ENCODE peak calls at places on chromosome 3, in six cellular contexts. S is GM13977, K is choroid plexus epithelial cell, O is heart left ventricle, Q is neural progenitor cell, E is type B pancreatic cell. D is an unnamed sample.

GRCh38 chr3:72960812-72961518 is 35.6 kb upstream of the PPP4R2 start:
- DNase-seq in O (peak), Q (no peak), E (no peak), S (no peak), K (peak), D (no peak)

GRCh38 chr3:180325533-180325932 is 276.4 kb upstream of the TTC14 start:
- DNase-seq in O (no peak), E (no peak), Q (no peak), S (no peak), K (no peak), D (no peak)

GRCh38 chr3:193157051-193157450 is 84.0 kb upstream of the PLAAT1 start:
- DNase-seq in E (no peak), K (no peak), Q (no peak), S (no peak), O (no peak), D (no peak)

GRCh38 chr3:159128628-159129027 is 326.8 kb downstream of the MFSD1 start:
- DNase-seq in Q (no peak), O (no peak), S (no peak), K (peak), E (no peak), D (no peak)

GRCh38 chr3:59482684-59483083 is 432.9 kb upstream of the CFAP20DC start:
- DNase-seq in E (no peak), O (no peak), Q (no peak), S (no peak), K (no peak), D (no peak)

GRCh38 chr3:21054064-21054463 is 696.9 kb downstream of the ZNF385D start:
- DNase-seq in S (no peak), E (no peak), O (no peak), K (no peak), Q (no peak), D (no peak)

GRCh38 chr3:159416854-159417253 is 571.8 kb upstream of the IL12A start:
- DNase-seq in Q (peak), E (no peak), S (no peak), O (peak), K (peak), D (no peak)

GRCh38 chr3:187942658-187943241 is 197.5 kb upstream of the BCL6 start:
- DNase-seq in K (no peak), Q (no peak), O (no peak), E (no peak), S (no peak), D (no peak)

GRCh38 chr3:70840106-70840870 is 527.9 kb upstream of the MDFIC2 start:
- DNase-seq in K (no peak), O (no peak), S (no peak), Q (peak), E (no peak), D (no peak)

GRCh38 chr3:70989174-70989573 is 594.4 kb downstream of the FOXP1 start:
- DNase-seq in S (no peak), Q (no peak), O (no peak), K (peak), E (no peak), D (no peak)

GRCh38 chr3:66362541-66362941 is 138.3 kb downstream of the LRIG1 start:
- DNase-seq in K (peak), Q (no peak), O (no peak), S (no peak), E (no peak), D (no peak)

GRCh38 chr3:47428585-47429145 is 47.1 kb downstream of the SCAP start:
- DNase-seq in Q (no peak), K (no peak), E (no peak), S (no peak), O (no peak), D (no peak)

GRCh38 chr3:108629974-108630373 is 40.5 kb downstream of the DZIP3 start:
- DNase-seq in Q (no peak), K (no peak), S (no peak), O (no peak), E (no peak), D (no peak)

GRCh38 chr3:46380471-46381215 is 9.9 kb downstream of the CCR5 start:
- DNase-seq in Q (no peak), S (no peak), E (no peak), O (no peak), K (peak), D (no peak)

GRCh38 chr3:46852839-46853355 is 10.3 kb downstream of the MYL3 start:
- DNase-seq in K (no peak), E (peak), O (peak), S (no peak), Q (no peak), D (no peak)

GRCh38 chr3:3101660-3102458 is 8.3 kb downstream of the IL5RA start:
- DNase-seq in K (no peak), O (no peak), Q (no peak), E (no peak), S (no peak), D (no peak)

GRCh38 chr3:1848935-1849334 is 249.7 kb upstream of the CNTN4 start:
- DNase-seq in Q (no peak), S (no peak), K (no peak), E (no peak), O (no peak), D (no peak)

GRCh38 chr3:61288446-61288845 is 37.2 kb upstream of the FHIT start:
- DNase-seq in E (no peak), Q (no peak), S (no peak), O (no peak), K (no peak), D (no peak)

GRCh38 chr3:42712716-42713372 is 10.2 kb upstream of the HHATL start:
- DNase-seq in K (no peak), S (no peak), E (peak), O (no peak), Q (no peak), D (peak)

GRCh38 chr3:69236808-69237707 is 114.7 kb upstream of the LMOD3 start:
- DNase-seq in O (peak), Q (no peak), S (no peak), K (peak), E (no peak), D (no peak)

GRCh38 chr3:178308696-178309278 is 227.4 kb upstream of the KCNMB2 start:
- DNase-seq in O (no peak), S (no peak), E (no peak), K (no peak), Q (no peak), D (no peak)

GRCh38 chr3:94101860-94102259 is 39.0 kb downstream of the NSUN3 start:
- DNase-seq in Q (no peak), K (peak), E (no peak), S (no peak), O (no peak), D (no peak)

GRCh38 chr3:50156991-50157493 is 1.9 kb downstream of the SEMA3F start:
- DNase-seq in E (no peak), Q (peak), S (no peak), O (no peak), K (peak), D (no peak)

GRCh38 chr3:123092243-123092642 is 25.4 kb downstream of the PDIA5 start:
- DNase-seq in O (no peak), S (no peak), Q (no peak), K (no peak), E (no peak), D (no peak)

GRCh38 chr3:106745344-106746168 is 631.7 kb upstream of the CCDC54 start:
- DNase-seq in O (no peak), E (no peak), K (peak), Q (no peak), S (no peak), D (no peak)

GRCh38 chr3:64998317-64998716 is 310.5 kb upstream of the ADAMTS9 start:
- DNase-seq in K (no peak), S (no peak), O (no peak), E (no peak), Q (no peak), D (no peak)

GRCh38 chr3:62611541-62612240 is 238.3 kb upstream of the FEZF2 start:
- DNase-seq in O (no peak), S (no peak), Q (no peak), E (no peak), K (peak), D (no peak)

GRCh38 chr3:169662215-169663070 is 1.1 kb downstream of the MECOM start:
- DNase-seq in O (peak), S (peak), Q (peak), E (peak), K (peak), D (peak)

GRCh38 chr3:10945683-10946287 is 46.8 kb upstream of the SLC6A1 start:
- DNase-seq in S (peak), Q (peak), E (peak), K (peak), O (peak), D (no peak)

GRCh38 chr3:183895774-183896173 is 11.1 kb upstream of the PARL start:
- DNase-seq in Q (no peak), O (no peak), S (no peak), K (no peak), E (no peak), D (no peak)

DNA sequence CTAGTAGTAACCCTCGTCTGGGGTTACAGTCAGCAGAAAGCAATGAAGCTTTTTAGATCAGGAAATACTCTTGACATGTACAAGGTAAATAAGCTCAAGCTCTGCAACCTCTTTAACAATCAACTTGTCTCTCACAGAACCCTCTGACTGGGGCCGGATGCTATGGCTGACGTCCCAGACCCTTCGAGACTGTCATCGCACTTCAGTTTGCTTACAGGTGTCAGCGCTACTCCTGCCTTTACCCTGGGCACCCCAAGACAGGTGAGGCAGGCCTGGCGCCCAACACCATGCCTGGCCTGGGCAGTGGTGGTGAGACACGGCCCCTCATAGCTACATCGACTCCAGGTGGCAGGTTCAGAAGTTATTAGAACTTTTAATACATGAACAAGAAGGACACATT is 30.6 kb downstream of the LRRFIP2 start:
- DNase-seq in S (no peak), E (no peak), O (no peak), K (no peak), Q (no peak), D (no peak)
- TF ChIP-seq CTCF in S (no peak), E (no peak), O (no peak), K (no peak), Q (no peak), D (no peak)

DNA sequence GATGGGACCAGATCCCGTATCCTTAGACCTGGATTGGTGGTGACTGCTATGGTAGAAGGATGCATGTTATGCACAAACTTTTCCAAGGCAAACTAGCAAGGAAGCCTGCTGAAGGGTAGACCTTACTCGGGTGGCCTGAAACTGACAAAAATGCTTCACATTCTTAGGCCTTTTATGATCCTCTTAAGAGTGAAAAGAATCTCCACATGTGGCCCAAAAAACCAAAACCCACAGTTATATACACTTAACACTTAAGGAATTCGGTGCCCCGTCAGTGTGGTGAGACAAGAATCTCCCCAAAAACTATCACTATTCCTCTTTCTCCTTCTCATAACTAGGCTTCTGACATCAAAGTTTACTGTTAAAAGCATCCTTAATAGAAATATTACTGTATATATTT is 130.1 kb upstream of the SOX2 start:
- DNase-seq in K (peak), Q (no peak), E (no peak), O (no peak), S (no peak), D (no peak)
- TF ChIP-seq CTCF in K (no peak), Q (no peak), E (no peak), O (no peak), S (no peak), D (no peak)

GRCh38 chr3:30453364-30454039 is 152.9 kb upstream of the TGFBR2 start:
- DNase-seq in K (peak), O (peak), S (no peak), Q (no peak), E (no peak), D (no peak)
- TF ChIP-seq CTCF in K (no peak), O (no peak), S (no peak), Q (no peak), E (no peak), D (no peak)

GRCh38 chr3:67704322-67704721 is 49.9 kb upstream of the SUCLG2 start:
- DNase-seq in Q (no peak), O (no peak), E (no peak), K (no peak), S (no peak), D (no peak)
- TF ChIP-seq CTCF in Q (no peak), O (no peak), E (no peak), K (no peak), S (peak), D (no peak)

GRCh38 chr3:129473067-129473765 is 33.2 kb downstream of the IFT122 start:
- DNase-seq in Q (no peak), O (no peak), E (no peak), S (no peak), K (no peak), D (no peak)
- TF ChIP-seq CTCF in Q (no peak), O (no peak), E (no peak), S (no peak), K (no peak), D (no peak)

DNA sequence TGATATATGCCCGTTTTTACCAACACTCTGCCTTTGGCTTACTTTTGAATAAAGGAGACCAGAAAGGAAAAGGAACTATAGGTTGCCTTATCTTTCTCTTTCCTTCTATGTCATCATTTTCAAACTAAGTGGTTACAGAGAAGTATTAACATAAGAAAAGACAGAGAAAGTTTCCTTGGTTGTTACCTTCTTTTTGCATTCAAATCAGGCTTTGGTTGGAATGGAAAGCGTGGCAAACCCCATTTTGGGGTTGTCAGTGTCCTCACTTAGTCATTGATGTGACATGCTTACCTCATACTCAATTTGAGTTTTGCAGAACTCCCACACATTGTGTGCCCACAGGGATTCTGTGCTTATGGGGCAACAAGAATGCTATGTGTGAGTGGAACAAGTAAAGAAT is 3.7 kb upstream of the THRB start:
- DNase-seq in S (no peak), O (no peak), E (no peak), Q (no peak), K (no peak), D (no peak)
- TF ChIP-seq CTCF in S (no peak), O (no peak), E (no peak), Q (no peak), K (no peak), D (no peak)

GRCh38 chr3:129025691-129026435 is 24.8 kb downstream of the EFCC1 start:
- DNase-seq in Q (no peak), E (no peak), O (peak), S (no peak), K (no peak), D (no peak)

GRCh38 chr3:129025108-129025507 is 24.0 kb downstream of the EFCC1 start:
- DNase-seq in O (no peak), K (no peak), Q (no peak), E (no peak), S (no peak), D (no peak)

GRCh38 chr3:129022114-129022994 is 21.2 kb downstream of the EFCC1 start:
- DNase-seq in Q (no peak), E (no peak), K (peak), S (no peak), O (peak), D (no peak)

GRCh38 chr3:129022995-129023332 is 21.9 kb downstream of the EFCC1 start:
- DNase-seq in K (no peak), Q (no peak), E (no peak), S (no peak), O (no peak), D (no peak)

GRCh38 chr3:129023909-129024308 is 22.8 kb downstream of the EFCC1 start:
- DNase-seq in Q (no peak), E (no peak), S (no peak), O (no peak), K (peak), D (no peak)
- TF ChIP-seq CTCF in Q (no peak), E (peak), S (no peak), O (no peak), K (peak), D (peak)

GRCh38 chr3:57852896-57853295 is 96.8 kb downstream of the SLMAP start:
- DNase-seq in K (peak), Q (no peak), O (no peak), E (no peak), S (peak), D (no peak)

GRCh38 chr3:57851304-57851703 is 95.2 kb downstream of the SLMAP start:
- DNase-seq in K (no peak), S (no peak), O (no peak), Q (no peak), E (no peak), D (no peak)

DNA sequence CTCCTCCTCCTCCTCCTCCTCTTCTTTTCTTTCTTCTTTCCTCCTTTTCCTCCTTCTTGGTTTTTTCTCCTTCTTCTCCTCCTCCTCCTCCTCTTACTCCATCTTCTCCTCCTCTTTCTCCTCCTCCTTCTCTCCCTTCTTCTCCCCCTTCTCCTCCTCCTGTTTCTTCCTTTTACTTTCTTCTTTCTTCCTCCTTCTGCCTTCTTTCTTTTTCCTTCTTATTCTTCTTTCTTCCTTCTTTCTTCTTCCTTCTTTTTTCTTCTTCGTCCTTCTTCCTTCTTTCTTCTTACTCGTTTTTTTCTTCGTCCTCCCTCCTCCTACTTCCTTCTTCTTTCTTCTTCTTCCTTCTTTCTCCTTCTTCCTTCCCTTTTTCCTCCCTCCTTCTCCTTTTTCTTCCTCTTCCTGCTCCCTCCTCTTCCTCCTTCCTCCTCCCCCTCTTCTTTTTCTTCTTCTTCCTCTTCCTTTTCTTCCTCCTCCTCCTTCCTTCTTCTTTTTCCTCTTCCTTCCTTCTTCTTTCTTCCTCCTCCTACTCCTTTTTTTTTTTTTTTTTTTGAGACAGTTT is 92.1 kb downstream of the SLMAP start:
- DNase-seq in K (no peak), O (no peak), Q (no peak), E (no peak), S (no peak), D (no peak)
- TF ChIP-seq CTCF in K (no peak), O (no peak), Q (no peak), E (no peak), S (no peak), D (no peak)

GRCh38 chr3:150237490-150237889 is 170.6 kb upstream of the TSC22D2 start:
- DNase-seq in Q (no peak), S (no peak), K (peak), O (no peak), E (no peak), D (no peak)

GRCh38 chr3:150240891-150241290 is 167.2 kb upstream of the TSC22D2 start:
- DNase-seq in E (no peak), K (no peak), O (no peak), S (no peak), Q (no peak), D (no peak)

GRCh38 chr3:150239764-150240163 is 168.3 kb upstream of the TSC22D2 start:
- DNase-seq in S (no peak), E (no peak), K (no peak), Q (no peak), O (no peak), D (no peak)

GRCh38 chr3:150238043-150238802 is 169.9 kb upstream of the TSC22D2 start:
- DNase-seq in O (no peak), K (no peak), Q (no peak), S (no peak), E (no peak), D (no peak)

DNA sequence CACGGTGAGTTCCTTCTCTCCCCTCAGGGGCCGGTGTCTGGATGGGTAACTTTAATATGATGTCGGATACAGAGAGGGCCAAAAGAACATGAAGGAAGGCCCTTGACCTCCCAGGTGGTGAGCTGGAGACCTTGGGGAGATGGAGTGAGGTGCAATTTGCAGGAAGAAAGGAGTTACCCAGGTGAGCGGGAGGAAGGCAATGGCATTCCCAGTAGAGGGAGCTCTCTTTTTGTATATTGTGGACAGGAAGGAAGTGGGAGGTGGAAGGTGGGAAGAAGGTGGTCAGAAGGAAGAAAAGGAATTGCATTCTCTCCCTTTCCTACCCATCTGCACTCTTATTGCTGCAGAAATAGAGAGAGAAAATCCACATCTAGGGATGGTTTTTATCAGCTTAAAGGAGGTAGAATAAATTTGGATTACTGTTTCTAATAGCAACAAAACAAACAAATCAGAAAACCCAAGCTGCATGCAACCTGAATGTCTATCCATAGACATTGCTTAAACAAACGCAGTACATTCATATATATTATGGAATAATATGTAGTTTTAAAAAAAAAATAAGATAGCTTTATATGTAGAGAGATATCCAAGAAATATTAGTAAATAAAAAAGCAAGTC is 169.0 kb upstream of the TSC22D2 start:
- DNase-seq in O (no peak), E (no peak), Q (peak), S (no peak), K (peak), D (no peak)
- TF ChIP-seq CTCF in O (peak), E (peak), Q (peak), S (peak), K (peak), D (peak)